ENCODE peak calls at places on chromosomes 11 and 22, in seven cellular contexts. Q, Z, B, V, N, P and R are unnamed samples.

GRCh38 chr22:42286205-42286604 is 15.8 kb upstream of the TCF20 start:
- DNase-seq in Q (no peak), Z (no peak), B (no peak), V (no peak), N (no peak), P (no peak), R (no peak)

GRCh38 chr11:121348220-121348875 is 55.8 kb downstream of the SC5D start:
- DNase-seq in Q (no peak), Z (no peak), B (no peak), V (no peak), N (no peak), P (no peak), R (no peak)

GRCh38 chr11:115912484-115912945 is 408.3 kb upstream of the CADM1 start:
- DNase-seq in Q (peak; percentile 50), Z (no peak), B (peak; percentile 67), V (peak; percentile 46), N (peak; percentile 30), P (no peak), R (no peak)

GRCh38 chr11:65423516-65424199 is 1.1 kb downstream of the NEAT1 start:
- DNase-seq in Q (peak; percentile 47), Z (peak; percentile 38), B (peak; percentile 32), V (no peak), N (peak; percentile 25), P (peak; percentile 73), R (peak; percentile 69)

GRCh38 chr11:118338637-118339061 is 3.9 kb downstream of the CD3D start:
- DNase-seq in Q (no peak), Z (no peak), B (no peak), V (no peak), N (peak; percentile 2), P (no peak), R (no peak)

GRCh38 chr11:35047179-35047578 is 91.8 kb upstream of the CD44 start:
- DNase-seq in Q (no peak), Z (no peak), B (no peak), V (no peak), N (no peak), P (no peak), R (no peak)

GRCh38 chr11:61364012-61364396 is 1.8 kb downstream of the TMEM138 start:
- DNase-seq in Q (no peak), Z (no peak), B (no peak), V (no peak), N (no peak), P (no peak), R (no peak)

GRCh38 chr11:130383363-130384168 is 44.8 kb downstream of the ADAMTS8 start:
- DNase-seq in Q (no peak), Z (peak; percentile 64), B (no peak), V (no peak), N (peak; percentile 17), P (no peak), R (no peak)

GRCh38 chr11:123454060-123454651 is 24.1 kb downstream of the GRAMD1B start:
- DNase-seq in Q (no peak), Z (no peak), B (no peak), V (no peak), N (peak; percentile 79), P (no peak), R (no peak)

GRCh38 chr11:63813563-63814382 is 517 bp downstream of the SPINDOC start:
- DNase-seq in Q (peak; percentile 8), Z (peak; percentile 59), B (peak; percentile 54), V (peak; percentile 67), N (peak; percentile 35), P (no peak), R (peak; percentile 77)

GRCh38 chr22:35051791-35052190 is 14.2 kb upstream of the ISX start:
- DNase-seq in Q (no peak), Z (no peak), B (no peak), V (no peak), N (peak; percentile 50), P (no peak), R (no peak)

GRCh38 chr11:130146797-130147196 is 12.8 kb upstream of the ST14 start:
- DNase-seq in Q (peak; percentile 36), Z (no peak), B (peak; percentile 78), V (no peak), N (no peak), P (no peak), R (no peak)

GRCh38 chr11:96741068-96741467 is 351.3 kb downstream of the JRKL start:
- DNase-seq in Q (no peak), Z (peak; percentile 48), B (no peak), V (no peak), N (peak; percentile 9), P (no peak), R (no peak)

GRCh38 chr11:93663021-93663420 is 1.5 kb downstream of the CEP295 start:
- DNase-seq in Q (no peak), Z (no peak), B (no peak), V (peak; percentile 10), N (no peak), P (no peak), R (no peak)

GRCh38 chr11:17266781-17267180 is 9.8 kb upstream of the NUCB2 start:
- DNase-seq in Q (no peak), Z (no peak), B (no peak), V (no peak), N (no peak), P (no peak), R (no peak)